ENCODE peak calls at places on chromosomes 13 and 19, in nine cellular contexts. U is NCI-H1436, Q is MCF 10A, A is HTR-8/SVneo, V is nephron progenitor cell, Y is AG08395, D is NCI-H446 treated with DMSO at 0.1 percent for 48 hours, L is dorsolateral prefrontal cortex, I is heart right ventricle. X is an unnamed sample.
A peak's percentile ranks its signal among the peaks of the same experiment; 100 is the strongest.

GRCh38 chr19:40723661-40724254 is 6.8 kb downstream of the ITPKC start:
- DNase-seq in U (no peak), Q (no peak), A (no peak), V (no peak), Y (no peak), D (no peak), L (no peak), I (no peak), X (no peak)

GRCh38 chr13:97380696-97381095 is 53.3 kb upstream of the RAP2A start:
- DNase-seq in U (no peak), Q (no peak), A (no peak), V (no peak), Y (no peak), D (no peak), L (no peak), I (no peak), X (no peak)

GRCh38 chr19:43708716-43709115 is 7.2 kb upstream of the IRGC start:
- DNase-seq in U (no peak), Q (no peak), A (no peak), V (no peak), Y (no peak), D (no peak), L (no peak), I (no peak), X (no peak)

GRCh38 chr13:99495478-99496321 is 5.6 kb upstream of the TM9SF2 start:
- DNase-seq in U (no peak), Q (no peak), A (no peak), V (no peak), Y (no peak), D (no peak), L (no peak), I (no peak), X (no peak)

GRCh38 chr13:96898212-96898611 is 96.1 kb downstream of the OXGR1 start:
- DNase-seq in U (no peak), Q (peak; percentile 49), A (no peak), V (no peak), Y (no peak), D (no peak), L (no peak), I (no peak), X (no peak)

GRCh38 chr13:44768775-44769578 is 192.8 kb upstream of the TSC22D1 start:
- DNase-seq in U (no peak), Q (peak; percentile 16), A (no peak), V (no peak), Y (no peak), D (no peak), L (no peak), I (no peak), X (no peak)

GRCh38 chr13:72726721-72727416 is 560 bp downstream of the MZT1 start:
- DNase-seq in U (peak; percentile 71), Q (peak; percentile 6), A (peak; percentile 10), V (peak; percentile 70), Y (peak; percentile 12), D (no peak), L (peak; percentile 31), I (peak; percentile 21), X (peak; percentile 39)

GRCh38 chr13:106520205-106521004 is 15.1 kb downstream of the EFNB2 start:
- DNase-seq in U (no peak), Q (no peak), A (no peak), V (no peak), Y (no peak), D (no peak), L (no peak), I (no peak), X (no peak)

GRCh38 chr19:47284324-47284899 is 9.7 kb downstream of the INAFM1 start:
- DNase-seq in U (peak; percentile 50), Q (peak; percentile 68), A (peak; percentile 48), V (peak; percentile 57), Y (peak; percentile 55), D (peak; percentile 35), L (no peak), I (peak; percentile 55), X (peak; percentile 17)

GRCh38 chr19:2494447-2495129 is 18.7 kb downstream of the GADD45B start:
- DNase-seq in U (peak; percentile 41), Q (peak; percentile 45), A (no peak), V (peak; percentile 67), Y (peak; percentile 79), D (no peak), L (peak; percentile 73), I (peak; percentile 86), X (peak; percentile 41)

GRCh38 chr19:38441660-38442348 is 8.3 kb downstream of the RYR1 start:
- DNase-seq in U (no peak), Q (peak; percentile 6), A (no peak), V (peak; percentile 35), Y (no peak), D (no peak), L (no peak), I (no peak), X (no peak)

GRCh38 chr19:18167975-18168645 is 5.5 kb upstream of the IFI30 start:
- DNase-seq in U (peak; percentile 30), Q (peak; percentile 51), A (peak; percentile 75), V (peak; percentile 68), Y (peak; percentile 85), D (no peak), L (no peak), I (no peak), X (peak; percentile 68)

GRCh38 chr13:23871616-23872220 is 17.5 kb downstream of the MIPEP start:
- DNase-seq in U (no peak), Q (peak; percentile 56), A (peak; percentile 51), V (no peak), Y (peak; percentile 69), D (peak; percentile 10), L (no peak), I (no peak), X (peak; percentile 52)

GRCh38 chr19:50838239-50838638 is 4.9 kb upstream of the KLK15 start:
- DNase-seq in U (peak; percentile 27), Q (no peak), A (no peak), V (no peak), Y (no peak), D (no peak), L (no peak), I (no peak), X (no peak)

GRCh38 chr19:50050406-50051223 is 24.8 kb downstream of the ZNF473 start:
- DNase-seq in U (peak; percentile 70), Q (no peak), A (peak; percentile 73), V (peak; percentile 70), Y (peak; percentile 91), D (no peak), L (peak; percentile 91), I (peak; percentile 84), X (peak; percentile 79)

GRCh38 chr19:1015782-1016646 is 4.9 kb downstream of the TMEM259 start:
- DNase-seq in U (no peak), Q (no peak), A (no peak), V (no peak), Y (no peak), D (no peak), L (no peak), I (no peak), X (no peak)

GRCh38 chr19:56720281-56720680 is 48.7 kb upstream of the ZNF835 start:
- DNase-seq in U (no peak), Q (no peak), A (no peak), V (no peak), Y (no peak), D (no peak), L (peak; percentile 89), I (no peak), X (no peak)

GRCh38 chr13:109494955-109495354 is 291.4 kb downstream of the IRS2 start:
- DNase-seq in U (peak; percentile 14), Q (peak; percentile 8), A (peak; percentile 33), V (no peak), Y (peak; percentile 59), D (no peak), L (no peak), I (no peak), X (peak; percentile 69)

GRCh38 chr19:46453661-46454060 is 17.7 kb downstream of the PNMA8A start:
- DNase-seq in U (no peak), Q (peak; percentile 46), A (no peak), V (no peak), Y (no peak), D (no peak), L (peak; percentile 5), I (no peak), X (no peak)

GRCh38 chr13:99339736-99340392 is 32.7 kb upstream of the GPR183 start:
- DNase-seq in U (no peak), Q (peak; percentile 78), A (no peak), V (no peak), Y (no peak), D (no peak), L (no peak), I (no peak), X (no peak)

GRCh38 chr19:14686411-14686810 is 3.4 kb upstream of the ZNF333 start:
- DNase-seq in U (no peak), Q (peak; percentile 35), A (no peak), V (no peak), Y (no peak), D (peak; percentile 4), L (no peak), I (no peak), X (no peak)

GRCh38 chr19:54684537-54684936 is 21.8 kb downstream of the LILRB4 start:
- DNase-seq in U (no peak), Q (peak; percentile 75), A (peak; percentile 26), V (peak; percentile 18), Y (no peak), D (no peak), L (no peak), I (peak; percentile 24), X (peak; percentile 60)

GRCh38 chr13:37306778-37307544 is 201.5 kb upstream of the CSNK1A1L start:
- DNase-seq in U (no peak), Q (peak; percentile 93), A (peak; percentile 35), V (no peak), Y (peak; percentile 89), D (no peak), L (no peak), I (no peak), X (peak; percentile 62)

GRCh38 chr19:57465680-57466381 is 8.9 kb upstream of the VN1R1 start:
- DNase-seq in U (no peak), Q (peak; percentile 45), A (no peak), V (no peak), Y (peak; percentile 35), D (no peak), L (no peak), I (no peak), X (no peak)

GRCh38 chr19:1121395-1121794 is 17.6 kb downstream of the GPX4 start:
- DNase-seq in U (no peak), Q (no peak), A (no peak), V (no peak), Y (no peak), D (no peak), L (no peak), I (no peak), X (no peak)

GRCh38 chr19:34180709-34181108 is 8.4 kb downstream of the LSM14A start:
- DNase-seq in U (no peak), Q (no peak), A (no peak), V (no peak), Y (no peak), D (no peak), L (no peak), I (no peak), X (no peak)

GRCh38 chr13:36129539-36129938 is 1.6 kb downstream of the DCLK1 start:
- DNase-seq in U (no peak), Q (no peak), A (no peak), V (no peak), Y (no peak), D (no peak), L (no peak), I (no peak), X (no peak)

GRCh38 chr13:34751492-34751891 is 190.6 kb upstream of the NBEA start:
- DNase-seq in U (no peak), Q (no peak), A (no peak), V (no peak), Y (no peak), D (no peak), L (no peak), I (no peak), X (no peak)

GRCh38 chr13:107271226-107271625 is 703.3 kb upstream of the ARGLU1 start:
- DNase-seq in U (no peak), Q (peak; percentile 38), A (peak; percentile 1), V (no peak), Y (no peak), D (no peak), L (no peak), I (peak; percentile 8), X (no peak)

GRCh38 chr13:40878823-40879222 is 89.4 kb downstream of the SLC25A15 start:
- DNase-seq in U (no peak), Q (no peak), A (no peak), V (no peak), Y (no peak), D (no peak), L (no peak), I (no peak), X (no peak)

GRCh38 chr19:48868196-48868886 is at the start of gene PLEKHA4:
- DNase-seq in U (no peak), Q (peak; percentile 67), A (no peak), V (peak; percentile 58), Y (peak; percentile 69), D (no peak), L (no peak), I (peak; percentile 84), X (no peak)

X was measured in RWPE1.